ENCODE peak calls at places on chromosomes 12 and 14, in ten cellular contexts. One of them, this sample, is unnamed.

GRCh38 chr12:94297876-94298520 is 149.6 kb downstream of the PLXNC1 start:
- DNase-seq in hepatic stellate cell: no peak
- DNase-seq in brain microvascular endothelial cell: no peak
- DNase-seq in heart right ventricle: no peak
- DNase-seq in amygdala: no peak
- DNase-seq in occipital lobe: no peak
- DNase-seq in left cardiac atrium: no peak
- DNase-seq in ELF-1: no peak
- DNase-seq in activated naive CD8-positive, alpha-beta T cell treated with anti-CD3 and anti-CD28 coated beads, Interleukin-2, amount 50 U/mL, for 24 hours: no peak
- DNase-seq in colonic mucosa: no peak
- DNase-seq in this sample: no peak

GRCh38 chr14:61128382-61129167 is 147.5 kb downstream of the SLC38A6 start:
- DNase-seq in hepatic stellate cell: no peak
- DNase-seq in brain microvascular endothelial cell: no peak
- DNase-seq in heart right ventricle: no peak
- DNase-seq in amygdala: no peak
- DNase-seq in occipital lobe: no peak
- DNase-seq in left cardiac atrium: no peak
- DNase-seq in ELF-1: no peak
- DNase-seq in activated naive CD8-positive, alpha-beta T cell treated with anti-CD3 and anti-CD28 coated beads, Interleukin-2, amount 50 U/mL, for 24 hours: no peak
- DNase-seq in colonic mucosa: no peak
- DNase-seq in this sample: no peak

GRCh38 chr12:1418144-1418543 is 176.2 kb downstream of the FBXL14 start:
- DNase-seq in hepatic stellate cell: no peak
- DNase-seq in brain microvascular endothelial cell: no peak
- DNase-seq in heart right ventricle: no peak
- DNase-seq in amygdala: no peak
- DNase-seq in occipital lobe: no peak
- DNase-seq in left cardiac atrium: no peak
- DNase-seq in ELF-1: peak
- DNase-seq in activated naive CD8-positive, alpha-beta T cell treated with anti-CD3 and anti-CD28 coated beads, Interleukin-2, amount 50 U/mL, for 24 hours: no peak
- DNase-seq in colonic mucosa: no peak
- DNase-seq in this sample: no peak

GRCh38 chr12:110270125-110270962 is 10.7 kb upstream of the ATP2A2 start:
- DNase-seq in hepatic stellate cell: no peak
- DNase-seq in brain microvascular endothelial cell: peak
- DNase-seq in heart right ventricle: peak
- DNase-seq in amygdala: no peak
- DNase-seq in occipital lobe: peak
- DNase-seq in left cardiac atrium: peak
- DNase-seq in ELF-1: peak
- DNase-seq in activated naive CD8-positive, alpha-beta T cell treated with anti-CD3 and anti-CD28 coated beads, Interleukin-2, amount 50 U/mL, for 24 hours: no peak
- DNase-seq in colonic mucosa: no peak
- DNase-seq in this sample: no peak

GRCh38 chr12:53754633-53755261 is 3.0 kb upstream of the CISTR start:
- DNase-seq in hepatic stellate cell: no peak
- DNase-seq in brain microvascular endothelial cell: no peak
- DNase-seq in heart right ventricle: no peak
- DNase-seq in amygdala: no peak
- DNase-seq in occipital lobe: no peak
- DNase-seq in left cardiac atrium: no peak
- DNase-seq in ELF-1: no peak
- DNase-seq in activated naive CD8-positive, alpha-beta T cell treated with anti-CD3 and anti-CD28 coated beads, Interleukin-2, amount 50 U/mL, for 24 hours: no peak
- DNase-seq in colonic mucosa: no peak
- DNase-seq in this sample: no peak

GRCh38 chr12:77995436-77996167 is 164.9 kb downstream of the NAV3 start:
- DNase-seq in hepatic stellate cell: peak
- DNase-seq in brain microvascular endothelial cell: peak
- DNase-seq in heart right ventricle: no peak
- DNase-seq in amygdala: no peak
- DNase-seq in occipital lobe: no peak
- DNase-seq in left cardiac atrium: no peak
- DNase-seq in ELF-1: no peak
- DNase-seq in activated naive CD8-positive, alpha-beta T cell treated with anti-CD3 and anti-CD28 coated beads, Interleukin-2, amount 50 U/mL, for 24 hours: no peak
- DNase-seq in colonic mucosa: no peak
- DNase-seq in this sample: no peak

GRCh38 chr14:55054098-55054497 is 2.7 kb downstream of the MAPK1IP1L start:
- DNase-seq in hepatic stellate cell: no peak
- DNase-seq in brain microvascular endothelial cell: no peak
- DNase-seq in heart right ventricle: no peak
- DNase-seq in amygdala: no peak
- DNase-seq in occipital lobe: no peak
- DNase-seq in left cardiac atrium: no peak
- DNase-seq in ELF-1: no peak
- DNase-seq in activated naive CD8-positive, alpha-beta T cell treated with anti-CD3 and anti-CD28 coated beads, Interleukin-2, amount 50 U/mL, for 24 hours: no peak
- DNase-seq in colonic mucosa: no peak
- DNase-seq in this sample: no peak

GRCh38 chr12:130497991-130498390 is 160.3 kb downstream of the PIWIL1 start:
- DNase-seq in hepatic stellate cell: no peak
- DNase-seq in brain microvascular endothelial cell: no peak
- DNase-seq in heart right ventricle: no peak
- DNase-seq in amygdala: no peak
- DNase-seq in occipital lobe: no peak
- DNase-seq in left cardiac atrium: no peak
- DNase-seq in ELF-1: no peak
- DNase-seq in activated naive CD8-positive, alpha-beta T cell treated with anti-CD3 and anti-CD28 coated beads, Interleukin-2, amount 50 U/mL, for 24 hours: no peak
- DNase-seq in colonic mucosa: no peak
- DNase-seq in this sample: no peak

GRCh38 chr12:75725505-75726120 is 214.2 kb upstream of the KRR1 start:
- DNase-seq in hepatic stellate cell: no peak
- DNase-seq in brain microvascular endothelial cell: peak
- DNase-seq in heart right ventricle: no peak
- DNase-seq in amygdala: no peak
- DNase-seq in occipital lobe: no peak
- DNase-seq in left cardiac atrium: no peak
- DNase-seq in ELF-1: peak
- DNase-seq in activated naive CD8-positive, alpha-beta T cell treated with anti-CD3 and anti-CD28 coated beads, Interleukin-2, amount 50 U/mL, for 24 hours: no peak
- DNase-seq in colonic mucosa: no peak
- DNase-seq in this sample: no peak

GRCh38 chr14:89911018-89911919 is 43.3 kb downstream of the EFCAB11 start:
- DNase-seq in hepatic stellate cell: peak
- DNase-seq in brain microvascular endothelial cell: peak
- DNase-seq in heart right ventricle: no peak
- DNase-seq in amygdala: peak
- DNase-seq in occipital lobe: peak
- DNase-seq in left cardiac atrium: no peak
- DNase-seq in ELF-1: peak
- DNase-seq in activated naive CD8-positive, alpha-beta T cell treated with anti-CD3 and anti-CD28 coated beads, Interleukin-2, amount 50 U/mL, for 24 hours: no peak
- DNase-seq in colonic mucosa: peak
- DNase-seq in this sample: no peak

GRCh38 chr12:17215754-17216153 is 609.8 kb upstream of the LMO3 start:
- DNase-seq in hepatic stellate cell: no peak
- DNase-seq in brain microvascular endothelial cell: no peak
- DNase-seq in heart right ventricle: no peak
- DNase-seq in amygdala: no peak
- DNase-seq in occipital lobe: no peak
- DNase-seq in left cardiac atrium: no peak
- DNase-seq in ELF-1: no peak
- DNase-seq in activated naive CD8-positive, alpha-beta T cell treated with anti-CD3 and anti-CD28 coated beads, Interleukin-2, amount 50 U/mL, for 24 hours: no peak
- DNase-seq in colonic mucosa: no peak
- DNase-seq in this sample: peak